ENCODE peak calls at places on chromosomes 16 and 17, in seven cellular contexts. J is neuronal stem cell; O is uterus; N is effector memory CD4-positive, alpha-beta T cell; T is left ventricle myocardium inferior; G is lower lobe of right lung; D is heart right ventricle. A is an unnamed sample.

GRCh38 chr16:80541306-80541694 is 507 bp downstream of the DYNLRB2 start:
- DNase-seq in G (no peak), D (no peak), T (no peak), O (no peak), J (no peak), N (no peak), A (no peak)

GRCh38 chr16:23131841-23132576 is 17.2 kb downstream of the USP31 start:
- DNase-seq in T (no peak), J (no peak), N (no peak), O (no peak), G (no peak), D (no peak), A (no peak)

GRCh38 chr17:6079155-6079554 is 9.0 kb downstream of the WSCD1 start:
- DNase-seq in T (no peak), D (no peak), J (no peak), N (no peak), O (no peak), G (no peak), A (no peak)

GRCh38 chr17:12545877-12546513 is 119.7 kb upstream of the MYOCD start:
- DNase-seq in N (no peak), G (no peak), O (no peak), D (no peak), T (no peak), J (peak; percentile 51), A (peak; percentile 68)

GRCh38 chr17:44747566-44747965 is 11.2 kb upstream of the ADAM11 start:
- DNase-seq in J (no peak), T (no peak), D (no peak), N (no peak), G (no peak), O (no peak), A (no peak)

GRCh38 chr16:72051818-72052217 is 2.5 kb upstream of the HP start:
- DNase-seq in D (no peak), G (no peak), J (no peak), N (no peak), T (no peak), O (no peak), A (peak; percentile 47)

GRCh38 chr17:8822401-8823035 is 23.4 kb upstream of the MFSD6L start:
- DNase-seq in T (no peak), O (no peak), G (no peak), D (no peak), J (no peak), N (no peak), A (no peak)

GRCh38 chr17:46772013-46772878 is 46.2 kb downstream of the WNT3 start:
- DNase-seq in O (no peak), G (peak; percentile 71), J (peak; percentile 59), N (no peak), T (peak; percentile 35), D (peak; percentile 33), A (peak; percentile 59)

GRCh38 chr17:15957206-15957605 is 12.3 kb downstream of the ADORA2B start:
- DNase-seq in J (no peak), G (no peak), D (no peak), O (no peak), T (no peak), N (no peak), A (no peak)

GRCh38 chr16:86797700-86798099 is 219.4 kb downstream of the FOXL1 start:
- DNase-seq in G (no peak), O (no peak), T (no peak), J (no peak), D (no peak), N (no peak), A (no peak)

GRCh38 chr16:49484454-49484853 is 110.8 kb downstream of the C16orf78 start:
- DNase-seq in J (peak; percentile 42), T (peak; percentile 76), D (peak; percentile 81), O (peak; percentile 83), G (peak; percentile 56), N (no peak), A (peak; percentile 39)

GRCh38 chr16:49755291-49755611 is 100.7 kb downstream of the ZNF423 start:
- DNase-seq in J (peak; percentile 64), T (no peak), O (no peak), D (no peak), N (no peak), G (no peak), A (peak; percentile 72)

GRCh38 chr17:50196036-50196435 is 5.4 kb downstream of the COL1A1 start:
- DNase-seq in O (no peak), T (no peak), G (no peak), D (no peak), N (no peak), J (no peak), A (no peak)

GRCh38 chr17:50192873-50193274 is 8.6 kb downstream of the COL1A1 start:
- DNase-seq in J (no peak), T (no peak), D (no peak), N (no peak), G (no peak), O (no peak), A (no peak)

GRCh38 chr17:50196826-50197225 is 4.6 kb downstream of the COL1A1 start:
- DNase-seq in D (no peak), O (no peak), T (no peak), G (no peak), J (no peak), N (no peak), A (no peak)

GRCh38 chr17:50194441-50195195 is 6.8 kb downstream of the COL1A1 start:
- DNase-seq in J (no peak), O (no peak), G (no peak), T (no peak), N (no peak), D (no peak), A (peak; percentile 33)

GRCh38 chr17:50195196-50195865 is 6.1 kb downstream of the COL1A1 start:
- DNase-seq in O (no peak), D (no peak), T (no peak), G (peak; percentile 31), J (no peak), N (no peak), A (peak; percentile 67)
- H3K4me1 ChIP-seq in O (peaks cover 28% of the 10 kb centered on the region), D (peaks cover 13% of the 10 kb centered on the region), T (peaks cover 32% of the 10 kb centered on the region), G (peaks cover 28% of the 10 kb centered on the region), J (peaks cover 5% of the 10 kb centered on the region), N (peaks cover 12% of the 10 kb centered on the region), A (peaks cover 9% of the 10 kb centered on the region)

GRCh38 chr16:89354325-89354724 is 136.0 kb downstream of the ANKRD11 start:
- DNase-seq in N (no peak), G (no peak), J (no peak), T (peak; percentile 56), D (peak; percentile 67), O (no peak), A (no peak)

GRCh38 chr16:89349947-89350633 is 132.6 kb downstream of the ZNF778 start:
- DNase-seq in N (no peak), J (no peak), G (no peak), O (no peak), D (no peak), T (no peak), A (no peak)

GRCh38 chr16:89352091-89352681 is 134.7 kb downstream of the ZNF778 start:
- DNase-seq in D (no peak), J (no peak), O (no peak), G (peak; percentile 54), N (no peak), T (no peak), A (no peak)

GRCh38 chr16:89350701-89351380 is 133.3 kb downstream of the ZNF778 start:
- DNase-seq in O (no peak), D (no peak), N (no peak), G (peak; percentile 34), J (no peak), T (no peak), A (no peak)

GRCh38 chr16:89351645-89352044 is 134.1 kb downstream of the ZNF778 start:
- DNase-seq in N (no peak), D (no peak), T (no peak), J (no peak), G (no peak), O (no peak), A (no peak)
- H3K4me1 ChIP-seq in N (peaks cover 24% of the 10 kb centered on the region), D (peaks cover 33% of the 10 kb centered on the region), T (peaks cover 64% of the 10 kb centered on the region), J (no peaks in the 10 kb centered on the region), G (peaks cover 52% of the 10 kb centered on the region), O (peaks cover 6% of the 10 kb centered on the region), A (peaks cover 17% of the 10 kb centered on the region)

GRCh38 chr17:78558181-78558850 is 18.9 kb downstream of the DNAH17 start:
- DNase-seq in T (no peak), N (no peak), D (no peak), O (no peak), J (no peak), G (no peak), A (peak; percentile 30)
- H3K4me1 ChIP-seq in T (peaks cover 8% of the 10 kb centered on the region), N (no peaks in the 10 kb centered on the region), D (no peaks in the 10 kb centered on the region), O (no peaks in the 10 kb centered on the region), J (no peaks in the 10 kb centered on the region), G (no peaks in the 10 kb centered on the region), A (no peaks in the 10 kb centered on the region)

DNA sequence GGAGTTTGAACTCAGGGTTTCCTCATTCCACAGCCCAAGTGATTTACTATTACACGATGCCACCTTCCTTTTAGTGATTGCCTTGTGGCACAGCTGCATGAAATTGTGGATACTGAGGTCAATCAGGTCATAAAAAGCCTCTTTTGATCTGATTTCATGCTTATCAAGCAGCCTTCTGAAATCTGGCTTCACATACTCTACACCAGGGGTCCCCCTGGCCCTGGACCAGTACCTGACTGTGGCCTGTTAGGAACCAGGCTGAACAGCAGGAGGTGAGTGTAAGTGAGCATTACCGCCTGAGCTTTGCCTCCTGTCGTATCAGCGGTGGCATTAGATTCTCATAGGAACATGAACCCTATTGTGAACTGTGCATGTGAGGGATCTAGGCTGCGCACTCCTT is 13.8 kb downstream of the SLFN5 start:
- DNase-seq in J (no peak), D (no peak), N (no peak), T (no peak), O (no peak), G (no peak), A (no peak)
- H3K4me1 ChIP-seq in J (peaks cover 4% of the 10 kb centered on the region), D (peaks cover 33% of the 10 kb centered on the region), N (peaks cover 25% of the 10 kb centered on the region), T (peaks cover 47% of the 10 kb centered on the region), O (peaks cover 7% of the 10 kb centered on the region), G (peaks cover 63% of the 10 kb centered on the region), A (no peaks in the 10 kb centered on the region)

DNA sequence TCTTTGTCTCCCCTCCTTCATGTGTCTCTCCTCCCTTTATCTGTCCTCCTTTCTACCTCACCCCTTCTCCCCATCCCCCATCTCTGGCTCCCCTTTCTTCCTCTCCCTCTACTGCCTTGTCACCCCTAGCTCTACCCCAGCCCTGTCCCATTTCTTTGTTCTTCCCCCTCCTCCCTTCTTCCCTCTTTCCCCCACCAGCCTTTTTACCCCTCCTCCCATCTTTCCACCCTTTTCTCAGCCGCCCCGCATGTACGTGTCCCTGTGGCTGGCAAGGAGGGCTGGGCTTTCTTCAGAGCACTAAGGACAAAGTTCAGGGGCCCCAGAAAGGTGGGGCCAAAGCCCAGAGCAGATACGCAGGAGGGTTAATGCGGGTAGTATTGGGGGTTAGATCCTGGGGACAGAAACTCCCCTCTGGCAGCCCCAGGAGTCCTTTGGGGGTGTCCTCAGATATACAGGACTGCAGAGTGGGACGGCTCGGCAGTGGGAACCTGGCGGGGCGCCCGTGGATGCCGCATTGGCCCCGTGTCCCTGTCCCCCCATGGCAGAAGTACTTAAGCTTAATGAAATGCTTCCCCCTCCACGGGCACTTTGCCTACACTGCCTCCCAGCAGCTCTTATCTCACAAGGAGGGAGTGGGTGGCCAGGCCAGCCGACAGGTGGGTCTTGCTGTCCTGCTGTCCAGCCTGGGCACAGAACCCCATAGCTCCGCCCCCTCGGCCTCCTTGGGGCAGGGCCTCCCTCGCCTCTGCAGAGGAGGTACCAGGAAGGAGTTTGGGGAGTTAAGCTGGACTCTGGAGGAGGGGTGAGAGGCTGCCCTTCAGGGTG is 8.3 kb downstream of the THRA start:
- DNase-seq in J (no peak), D (peak; percentile 68), T (peak; percentile 69), G (peak; percentile 90), O (peak; percentile 76), N (no peak), A (no peak)
- H3K4me1 ChIP-seq in J (peaks cover 62% of the 10 kb centered on the region), D (peaks cover 90% of the 10 kb centered on the region), T (peaks cover 99% of the 10 kb centered on the region), G (peaks cover 94% of the 10 kb centered on the region), O (peaks cover 47% of the 10 kb centered on the region), N (peaks cover 63% of the 10 kb centered on the region), A (peaks cover 76% of the 10 kb centered on the region)